ENCODE peak calls at places on chromosomes 12 and 14, in eight cellular contexts. One of them, this sample, is unnamed.

GRCh38 chr12:68364893-68365725 is 32.9 kb upstream of the MDM1 start:
- DNase-seq in mammary epithelial cell: peak; percentile 98
- DNase-seq in tibial nerve: peak; percentile 87
- DNase-seq in effector memory CD4-positive, alpha-beta T cell: peak; percentile 72
- DNase-seq in uterus: peak; percentile 94
- DNase-seq in transverse colon: peak; percentile 92
- DNase-seq in cardiac muscle cell: peak; percentile 47
- DNase-seq in CD8-positive, alpha-beta T cell: peak; percentile 81
- DNase-seq in this sample: peak; percentile 95

GRCh38 chr14:66487159-66487558 is 988 bp downstream of the CCDC196 start:
- DNase-seq in transverse colon: no peak
- DNase-seq in tibial nerve: no peak
- DNase-seq in cardiac muscle cell: no peak
- DNase-seq in mammary epithelial cell: no peak
- DNase-seq in effector memory CD4-positive, alpha-beta T cell: no peak
- DNase-seq in CD8-positive, alpha-beta T cell: no peak
- DNase-seq in uterus: no peak
- DNase-seq in this sample: no peak

GRCh38 chr12:76237086-76237701 is 111.0 kb downstream of the BBS10 start:
- DNase-seq in effector memory CD4-positive, alpha-beta T cell: no peak
- DNase-seq in CD8-positive, alpha-beta T cell: no peak
- DNase-seq in transverse colon: no peak
- DNase-seq in cardiac muscle cell: no peak
- DNase-seq in mammary epithelial cell: peak; percentile 45
- DNase-seq in tibial nerve: no peak
- DNase-seq in uterus: no peak
- DNase-seq in this sample: no peak

GRCh38 chr12:94427520-94428381 is 31.9 kb downstream of the CEP83 start:
- DNase-seq in cardiac muscle cell: peak; percentile 39
- DNase-seq in uterus: peak; percentile 80
- DNase-seq in mammary epithelial cell: peak; percentile 2
- DNase-seq in transverse colon: peak; percentile 24
- DNase-seq in CD8-positive, alpha-beta T cell: no peak
- DNase-seq in effector memory CD4-positive, alpha-beta T cell: no peak
- DNase-seq in tibial nerve: peak; percentile 49
- DNase-seq in this sample: peak; percentile 66

GRCh38 chr12:50765325-50765911 is 1.5 kb downstream of the ATF1 start:
- DNase-seq in tibial nerve: peak; percentile 47
- DNase-seq in mammary epithelial cell: peak; percentile 51
- DNase-seq in uterus: no peak
- DNase-seq in transverse colon: peak; percentile 57
- DNase-seq in CD8-positive, alpha-beta T cell: peak; percentile 39
- DNase-seq in effector memory CD4-positive, alpha-beta T cell: peak; percentile 45
- DNase-seq in cardiac muscle cell: peak; percentile 45
- DNase-seq in this sample: peak; percentile 26

GRCh38 chr12:103680591-103681065 is 93.6 kb downstream of the STAB2 start:
- DNase-seq in uterus: peak; percentile 45
- DNase-seq in mammary epithelial cell: no peak
- DNase-seq in CD8-positive, alpha-beta T cell: no peak
- DNase-seq in transverse colon: peak; percentile 38
- DNase-seq in tibial nerve: no peak
- DNase-seq in cardiac muscle cell: peak; percentile 70
- DNase-seq in effector memory CD4-positive, alpha-beta T cell: no peak
- DNase-seq in this sample: no peak

GRCh38 chr12:63826002-63826585 is 18.4 kb upstream of the SRGAP1 start:
- DNase-seq in tibial nerve: peak; percentile 34
- DNase-seq in CD8-positive, alpha-beta T cell: no peak
- DNase-seq in mammary epithelial cell: peak; percentile 52
- DNase-seq in transverse colon: no peak
- DNase-seq in uterus: no peak
- DNase-seq in cardiac muscle cell: peak; percentile 62
- DNase-seq in effector memory CD4-positive, alpha-beta T cell: no peak
- DNase-seq in this sample: no peak

GRCh38 chr12:70383484-70383883 is 17.4 kb downstream of the KCNMB4 start:
- DNase-seq in CD8-positive, alpha-beta T cell: no peak
- DNase-seq in mammary epithelial cell: no peak
- DNase-seq in cardiac muscle cell: no peak
- DNase-seq in transverse colon: no peak
- DNase-seq in uterus: no peak
- DNase-seq in tibial nerve: no peak
- DNase-seq in effector memory CD4-positive, alpha-beta T cell: no peak
- DNase-seq in this sample: no peak

GRCh38 chr12:54228471-54228870 is 39.7 kb upstream of the SMUG1 start:
- DNase-seq in uterus: no peak
- DNase-seq in cardiac muscle cell: no peak
- DNase-seq in CD8-positive, alpha-beta T cell: no peak
- DNase-seq in transverse colon: no peak
- DNase-seq in effector memory CD4-positive, alpha-beta T cell: no peak
- DNase-seq in mammary epithelial cell: no peak
- DNase-seq in tibial nerve: no peak
- DNase-seq in this sample: no peak

GRCh38 chr12:2580821-2581220 is 213.9 kb upstream of the FKBP4 start:
- DNase-seq in mammary epithelial cell: no peak
- DNase-seq in cardiac muscle cell: no peak
- DNase-seq in transverse colon: no peak
- DNase-seq in tibial nerve: no peak
- DNase-seq in CD8-positive, alpha-beta T cell: no peak
- DNase-seq in effector memory CD4-positive, alpha-beta T cell: no peak
- DNase-seq in uterus: no peak
- DNase-seq in this sample: no peak

GRCh38 chr14:23530360-23531055 is 21.1 kb downstream of the ZFHX2 start:
- DNase-seq in tibial nerve: no peak
- DNase-seq in transverse colon: no peak
- DNase-seq in mammary epithelial cell: no peak
- DNase-seq in uterus: no peak
- DNase-seq in cardiac muscle cell: no peak
- DNase-seq in effector memory CD4-positive, alpha-beta T cell: no peak
- DNase-seq in CD8-positive, alpha-beta T cell: no peak
- DNase-seq in this sample: no peak

GRCh38 chr14:36973806-36974442 is 198.5 kb downstream of the SLC25A21 start:
- DNase-seq in effector memory CD4-positive, alpha-beta T cell: no peak
- DNase-seq in transverse colon: no peak
- DNase-seq in mammary epithelial cell: peak; percentile 82
- DNase-seq in uterus: no peak
- DNase-seq in tibial nerve: no peak
- DNase-seq in CD8-positive, alpha-beta T cell: no peak
- DNase-seq in cardiac muscle cell: no peak
- DNase-seq in this sample: no peak

GRCh38 chr12:31117203-31118011 is 43.7 kb downstream of the DDX11 start:
- DNase-seq in transverse colon: peak; percentile 53
- DNase-seq in effector memory CD4-positive, alpha-beta T cell: peak; percentile 44
- DNase-seq in mammary epithelial cell: peak; percentile 39
- DNase-seq in uterus: peak; percentile 17
- DNase-seq in CD8-positive, alpha-beta T cell: peak; percentile 69
- DNase-seq in cardiac muscle cell: peak; percentile 74
- DNase-seq in tibial nerve: peak; percentile 25
- DNase-seq in this sample: peak; percentile 57

GRCh38 chr12:116803018-116803736 is 65.1 kb downstream of the RNFT2 start:
- DNase-seq in tibial nerve: no peak
- DNase-seq in effector memory CD4-positive, alpha-beta T cell: no peak
- DNase-seq in CD8-positive, alpha-beta T cell: no peak
- DNase-seq in cardiac muscle cell: no peak
- DNase-seq in uterus: no peak
- DNase-seq in transverse colon: no peak
- DNase-seq in mammary epithelial cell: no peak
- DNase-seq in this sample: no peak

GRCh38 chr14:24310666-24311604 is at the start of gene LTB4R:
- DNase-seq in effector memory CD4-positive, alpha-beta T cell: peak; percentile 67
- DNase-seq in mammary epithelial cell: peak; percentile 70
- DNase-seq in cardiac muscle cell: no peak
- DNase-seq in uterus: no peak
- DNase-seq in CD8-positive, alpha-beta T cell: peak; percentile 68
- DNase-seq in transverse colon: peak; percentile 79
- DNase-seq in tibial nerve: no peak
- DNase-seq in this sample: no peak

GRCh38 chr12:4825139-4825858 is 84.4 kb upstream of the KCNA1 start:
- DNase-seq in cardiac muscle cell: no peak
- DNase-seq in uterus: no peak
- DNase-seq in mammary epithelial cell: no peak
- DNase-seq in effector memory CD4-positive, alpha-beta T cell: no peak
- DNase-seq in CD8-positive, alpha-beta T cell: no peak
- DNase-seq in transverse colon: no peak
- DNase-seq in tibial nerve: no peak
- DNase-seq in this sample: no peak

GRCh38 chr12:84978921-84979320 is 57.2 kb downstream of the TSPAN19 start:
- DNase-seq in uterus: no peak
- DNase-seq in tibial nerve: no peak
- DNase-seq in cardiac muscle cell: no peak
- DNase-seq in mammary epithelial cell: no peak
- DNase-seq in transverse colon: no peak
- DNase-seq in CD8-positive, alpha-beta T cell: no peak
- DNase-seq in effector memory CD4-positive, alpha-beta T cell: no peak
- DNase-seq in this sample: no peak

GRCh38 chr12:65427646-65428045 is 149.2 kb downstream of the MSRB3 start:
- DNase-seq in cardiac muscle cell: no peak
- DNase-seq in CD8-positive, alpha-beta T cell: no peak
- DNase-seq in tibial nerve: no peak
- DNase-seq in transverse colon: no peak
- DNase-seq in uterus: no peak
- DNase-seq in effector memory CD4-positive, alpha-beta T cell: no peak
- DNase-seq in mammary epithelial cell: no peak
- DNase-seq in this sample: no peak

GRCh38 chr14:68663385-68664076 is 129.3 kb downstream of the ZFP36L1 start:
- DNase-seq in tibial nerve: no peak
- DNase-seq in cardiac muscle cell: no peak
- DNase-seq in uterus: peak; percentile 64
- DNase-seq in transverse colon: no peak
- DNase-seq in CD8-positive, alpha-beta T cell: no peak
- DNase-seq in mammary epithelial cell: peak; percentile 73
- DNase-seq in effector memory CD4-positive, alpha-beta T cell: no peak
- DNase-seq in this sample: no peak

GRCh38 chr12:19648173-19648572 is 208.9 kb downstream of the AEBP2 start:
- DNase-seq in transverse colon: no peak
- DNase-seq in effector memory CD4-positive, alpha-beta T cell: no peak
- DNase-seq in CD8-positive, alpha-beta T cell: no peak
- DNase-seq in uterus: no peak
- DNase-seq in cardiac muscle cell: no peak
- DNase-seq in mammary epithelial cell: no peak
- DNase-seq in tibial nerve: no peak
- DNase-seq in this sample: no peak

GRCh38 chr12:19884081-19884480 is 444.8 kb downstream of the AEBP2 start:
- DNase-seq in cardiac muscle cell: no peak
- DNase-seq in transverse colon: no peak
- DNase-seq in mammary epithelial cell: no peak
- DNase-seq in tibial nerve: no peak
- DNase-seq in uterus: no peak
- DNase-seq in effector memory CD4-positive, alpha-beta T cell: no peak
- DNase-seq in CD8-positive, alpha-beta T cell: no peak
- DNase-seq in this sample: peak; percentile 57

GRCh38 chr14:99188721-99189120 is 83.3 kb downstream of the BCL11B start:
- DNase-seq in mammary epithelial cell: no peak
- DNase-seq in CD8-positive, alpha-beta T cell: peak; percentile 55
- DNase-seq in transverse colon: no peak
- DNase-seq in cardiac muscle cell: peak; percentile 14
- DNase-seq in tibial nerve: no peak
- DNase-seq in uterus: no peak
- DNase-seq in effector memory CD4-positive, alpha-beta T cell: no peak
- DNase-seq in this sample: no peak

GRCh38 chr12:40620564-40621019 is 71.6 kb upstream of the CNTN1 start:
- DNase-seq in mammary epithelial cell: no peak
- DNase-seq in transverse colon: no peak
- DNase-seq in cardiac muscle cell: no peak
- DNase-seq in CD8-positive, alpha-beta T cell: no peak
- DNase-seq in tibial nerve: no peak
- DNase-seq in effector memory CD4-positive, alpha-beta T cell: no peak
- DNase-seq in uterus: no peak
- DNase-seq in this sample: no peak
- H3K27me3 ChIP-seq in mammary epithelial cell: no peaks in the 10 kb centered on the region
- H3K27me3 ChIP-seq in transverse colon: no peaks in the 10 kb centered on the region
- H3K27me3 ChIP-seq in cardiac muscle cell: no peaks in the 10 kb centered on the region
- H3K27me3 ChIP-seq in CD8-positive, alpha-beta T cell: peaks cover 5% of the 10 kb centered on the region
- H3K27me3 ChIP-seq in tibial nerve: no peaks in the 10 kb centered on the region
- H3K27me3 ChIP-seq in effector memory CD4-positive, alpha-beta T cell: no peaks in the 10 kb centered on the region
- H3K27me3 ChIP-seq in uterus: no peaks in the 10 kb centered on the region
- H3K27me3 ChIP-seq in this sample: no peaks in the 10 kb centered on the region

GRCh38 chr12:48351022-48351708 is 446 bp upstream of the ZNF641 start:
- DNase-seq in cardiac muscle cell: peak; percentile 72
- DNase-seq in CD8-positive, alpha-beta T cell: no peak
- DNase-seq in tibial nerve: peak; percentile 83
- DNase-seq in transverse colon: peak; percentile 77
- DNase-seq in effector memory CD4-positive, alpha-beta T cell: no peak
- DNase-seq in mammary epithelial cell: peak; percentile 69
- DNase-seq in uterus: peak; percentile 86
- DNase-seq in this sample: no peak

GRCh38 chr12:48352157-48352775 is 1.5 kb upstream of the ZNF641 start:
- DNase-seq in effector memory CD4-positive, alpha-beta T cell: no peak
- DNase-seq in cardiac muscle cell: no peak
- DNase-seq in transverse colon: no peak
- DNase-seq in uterus: no peak
- DNase-seq in CD8-positive, alpha-beta T cell: no peak
- DNase-seq in tibial nerve: no peak
- DNase-seq in mammary epithelial cell: no peak
- DNase-seq in this sample: no peak

GRCh38 chr12:48350249-48351021 is at the start of gene ZNF641:
- DNase-seq in effector memory CD4-positive, alpha-beta T cell: peak; percentile 78
- DNase-seq in mammary epithelial cell: peak; percentile 71
- DNase-seq in uterus: peak; percentile 66
- DNase-seq in tibial nerve: peak; percentile 50
- DNase-seq in transverse colon: peak; percentile 89
- DNase-seq in CD8-positive, alpha-beta T cell: peak; percentile 81
- DNase-seq in cardiac muscle cell: peak; percentile 92
- DNase-seq in this sample: peak; percentile 71

DNA sequence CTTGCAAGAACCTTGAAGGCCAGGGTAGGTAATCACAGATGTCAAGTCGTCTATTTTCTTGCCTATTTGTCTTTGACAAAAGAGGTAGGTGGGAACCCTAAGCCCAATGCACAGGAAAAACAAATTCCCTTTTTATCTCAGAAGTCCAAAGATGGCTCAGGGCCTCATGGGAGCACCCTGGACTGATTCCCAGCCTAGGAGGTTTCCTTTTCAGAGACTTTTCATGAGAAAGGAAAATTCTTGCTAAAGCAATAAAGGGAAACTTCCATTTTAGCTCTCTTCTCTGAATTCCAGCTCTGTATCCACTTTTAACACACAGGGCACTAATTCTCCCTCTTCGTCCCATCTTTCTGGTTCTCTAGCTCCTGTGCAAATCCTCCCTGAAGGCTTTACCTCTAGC is 1.2 kb downstream of the ZNF641 start:
- DNase-seq in effector memory CD4-positive, alpha-beta T cell: no peak
- DNase-seq in tibial nerve: peak; percentile 39
- DNase-seq in transverse colon: no peak
- DNase-seq in cardiac muscle cell: no peak
- DNase-seq in CD8-positive, alpha-beta T cell: no peak
- DNase-seq in uterus: peak; percentile 20
- DNase-seq in mammary epithelial cell: no peak
- DNase-seq in this sample: no peak
- H3K4me3 ChIP-seq in effector memory CD4-positive, alpha-beta T cell: peak overlapping the region; percentile 77
- H3K4me3 ChIP-seq in tibial nerve: peak overlapping the region; percentile 74
- H3K4me3 ChIP-seq in transverse colon: no peak overlapping the region
- H3K4me3 ChIP-seq in cardiac muscle cell: peak overlapping the region; percentile 55
- H3K4me3 ChIP-seq in CD8-positive, alpha-beta T cell: peak overlapping the region; percentile 88
- H3K4me3 ChIP-seq in uterus: peak overlapping the region; percentile 61
- H3K4me3 ChIP-seq in mammary epithelial cell: no peak overlapping the region
- H3K4me3 ChIP-seq in this sample: no peak overlapping the region

GRCh38 chr12:113286712-113287111 is 48.2 kb downstream of the SLC8B1 start:
- DNase-seq in mammary epithelial cell: no peak
- DNase-seq in effector memory CD4-positive, alpha-beta T cell: no peak
- DNase-seq in cardiac muscle cell: no peak
- DNase-seq in transverse colon: no peak
- DNase-seq in tibial nerve: no peak
- DNase-seq in CD8-positive, alpha-beta T cell: no peak
- DNase-seq in uterus: no peak
- DNase-seq in this sample: no peak
- H3K36me3 ChIP-seq in mammary epithelial cell: peaks cover 2% of the 10 kb centered on the region
- H3K36me3 ChIP-seq in effector memory CD4-positive, alpha-beta T cell: peaks cover 55% of the 10 kb centered on the region
- H3K36me3 ChIP-seq in cardiac muscle cell: no peaks in the 10 kb centered on the region
- H3K36me3 ChIP-seq in transverse colon: peaks cover 70% of the 10 kb centered on the region
- H3K36me3 ChIP-seq in tibial nerve: no peaks in the 10 kb centered on the region
- H3K36me3 ChIP-seq in CD8-positive, alpha-beta T cell: peaks cover 15% of the 10 kb centered on the region
- H3K36me3 ChIP-seq in uterus: no peaks in the 10 kb centered on the region
- H3K36me3 ChIP-seq in this sample: no peaks in the 10 kb centered on the region

GRCh38 chr14:91573894-91574837 is 64.1 kb upstream of the PPP4R3A start:
- DNase-seq in cardiac muscle cell: peak; percentile 75
- DNase-seq in mammary epithelial cell: peak; percentile 61
- DNase-seq in CD8-positive, alpha-beta T cell: peak; percentile 77
- DNase-seq in effector memory CD4-positive, alpha-beta T cell: peak; percentile 45
- DNase-seq in tibial nerve: peak; percentile 14
- DNase-seq in transverse colon: peak; percentile 77
- DNase-seq in uterus: no peak
- DNase-seq in this sample: peak; percentile 93
- H3K27me3 ChIP-seq in cardiac muscle cell: peaks cover 34% of the 10 kb centered on the region
- H3K27me3 ChIP-seq in mammary epithelial cell: peaks cover 3% of the 10 kb centered on the region
- H3K27me3 ChIP-seq in CD8-positive, alpha-beta T cell: no peaks in the 10 kb centered on the region
- H3K27me3 ChIP-seq in effector memory CD4-positive, alpha-beta T cell: no peaks in the 10 kb centered on the region
- H3K27me3 ChIP-seq in tibial nerve: peaks cover 35% of the 10 kb centered on the region
- H3K27me3 ChIP-seq in transverse colon: peaks cover 12% of the 10 kb centered on the region
- H3K27me3 ChIP-seq in uterus: no peaks in the 10 kb centered on the region
- H3K27me3 ChIP-seq in this sample: no peaks in the 10 kb centered on the region